ENCODE peak calls at places on chromosomes 11 and 22, in four cellular contexts. One of them, this sample, is unnamed.

GRCh38 chr22:48618326-48618725 is 1209.3 kb downstream of the BRD1 start:
- DNase-seq in effector memory CD4-positive, alpha-beta T cell: no peak
- DNase-seq in effector CD8-positive, alpha-beta T cell: no peak
- DNase-seq in KBM-7: no peak
- DNase-seq in this sample: no peak

GRCh38 chr11:67691149-67691548 is 16.7 kb upstream of the ALDH3B2 start:
- DNase-seq in KBM-7: no peak
- DNase-seq in effector memory CD4-positive, alpha-beta T cell: no peak
- DNase-seq in effector CD8-positive, alpha-beta T cell: no peak
- DNase-seq in this sample: no peak

GRCh38 chr11:24163146-24163545 is 333.7 kb upstream of the LUZP2 start:
- DNase-seq in effector CD8-positive, alpha-beta T cell: no peak
- DNase-seq in KBM-7: no peak
- DNase-seq in effector memory CD4-positive, alpha-beta T cell: no peak
- DNase-seq in this sample: no peak

GRCh38 chr11:15213471-15214231 is 98.9 kb downstream of the INSC start:
- DNase-seq in KBM-7: no peak
- DNase-seq in effector CD8-positive, alpha-beta T cell: no peak
- DNase-seq in effector memory CD4-positive, alpha-beta T cell: no peak
- DNase-seq in this sample: no peak

GRCh38 chr11:62238151-62238550 is 3.9 kb upstream of the SCGB1D2 start:
- DNase-seq in effector memory CD4-positive, alpha-beta T cell: no peak
- DNase-seq in KBM-7: no peak
- DNase-seq in effector CD8-positive, alpha-beta T cell: no peak
- DNase-seq in this sample: no peak

GRCh38 chr22:32473388-32473952 is 1.1 kb upstream of the FBXO7 start:
- DNase-seq in effector CD8-positive, alpha-beta T cell: no peak
- DNase-seq in effector memory CD4-positive, alpha-beta T cell: no peak
- DNase-seq in KBM-7: peak; percentile 91
- DNase-seq in this sample: no peak

GRCh38 chr11:8289426-8290047 is 25.9 kb upstream of the LMO1 start:
- DNase-seq in effector memory CD4-positive, alpha-beta T cell: no peak
- DNase-seq in KBM-7: no peak
- DNase-seq in effector CD8-positive, alpha-beta T cell: no peak
- DNase-seq in this sample: peak; percentile 58

GRCh38 chr11:96161271-96162089 is 181.5 kb downstream of the MAML2 start:
- DNase-seq in KBM-7: no peak
- DNase-seq in effector CD8-positive, alpha-beta T cell: no peak
- DNase-seq in effector memory CD4-positive, alpha-beta T cell: no peak
- DNase-seq in this sample: no peak

GRCh38 chr22:49765951-49766350 is 61.7 kb downstream of the BRD1 start:
- DNase-seq in effector memory CD4-positive, alpha-beta T cell: no peak
- DNase-seq in effector CD8-positive, alpha-beta T cell: no peak
- DNase-seq in KBM-7: no peak
- DNase-seq in this sample: no peak

GRCh38 chr11:89293966-89294679 is 116.4 kb downstream of the TYR start:
- DNase-seq in effector CD8-positive, alpha-beta T cell: no peak
- DNase-seq in effector memory CD4-positive, alpha-beta T cell: no peak
- DNase-seq in KBM-7: no peak
- DNase-seq in this sample: no peak

GRCh38 chr11:64665381-64665780 is 57.6 kb downstream of the NRXN2 start:
- DNase-seq in effector memory CD4-positive, alpha-beta T cell: no peak
- DNase-seq in KBM-7: peak; percentile 61
- DNase-seq in effector CD8-positive, alpha-beta T cell: no peak
- DNase-seq in this sample: no peak

GRCh38 chr11:125376117-125376516 is 119.9 kb downstream of the FEZ1 start:
- DNase-seq in effector CD8-positive, alpha-beta T cell: no peak
- DNase-seq in effector memory CD4-positive, alpha-beta T cell: no peak
- DNase-seq in KBM-7: no peak
- DNase-seq in this sample: no peak

GRCh38 chr22:37638351-37639069 is 959 bp upstream of the SH3BP1 start:
- DNase-seq in effector CD8-positive, alpha-beta T cell: no peak
- DNase-seq in KBM-7: no peak
- DNase-seq in effector memory CD4-positive, alpha-beta T cell: no peak
- DNase-seq in this sample: no peak

GRCh38 chr22:26325641-26326040 is 103.4 kb upstream of the ASPHD2 start:
- DNase-seq in effector CD8-positive, alpha-beta T cell: no peak
- DNase-seq in effector memory CD4-positive, alpha-beta T cell: no peak
- DNase-seq in KBM-7: no peak
- DNase-seq in this sample: no peak

This sample was measured in vagina.